ENCODE peak calls at places on chromosomes 16 and 17, in eight cellular contexts. C, M, X, F, E, Y, W and P are unnamed samples.

GRCh38 chr17:48718781-48719641 is 3.3 kb downstream of the PRAC1 start:
- DNase-seq in C (peak), M (no peak), W (no peak), X (no peak), F (no peak), Y (no peak), E (no peak), P (peak)

GRCh38 chr17:40355804-40356758 is 8.5 kb downstream of the GJD3 start:
- DNase-seq in C (no peak), F (no peak), X (no peak), M (no peak), Y (no peak), W (peak), E (no peak), P (no peak)

GRCh38 chr17:67421869-67422273 is 44.8 kb downstream of the PITPNC1 start:
- DNase-seq in X (no peak), E (peak), M (peak), Y (no peak), C (no peak), W (no peak), F (no peak), P (peak)

GRCh38 chr17:35003778-35004177 is 23.5 kb downstream of the LIG3 start:
- DNase-seq in X (no peak), W (no peak), M (no peak), E (no peak), Y (no peak), F (no peak), C (no peak), P (no peak)

GRCh38 chr16:82633964-82634600 is 7.3 kb downstream of the CDH13 start:
- DNase-seq in Y (no peak), M (no peak), C (no peak), W (no peak), X (no peak), F (no peak), E (no peak), P (no peak)

GRCh38 chr16:3861808-3862451 is 18.6 kb downstream of the CREBBP start:
- DNase-seq in F (no peak), Y (no peak), E (no peak), M (no peak), W (no peak), X (no peak), C (no peak), P (no peak)

GRCh38 chr17:46943511-46944393 is 20.8 kb downstream of the GOSR2 start:
- DNase-seq in C (peak), W (no peak), E (no peak), F (no peak), X (peak), M (no peak), Y (no peak), P (peak)

GRCh38 chr17:78058001-78058400 is 70.6 kb downstream of the TMC6 start:
- DNase-seq in Y (no peak), W (no peak), F (no peak), X (no peak), E (no peak), M (no peak), C (no peak), P (no peak)

GRCh38 chr17:57889892-57890856 is 40.3 kb upstream of the MRPS23 start:
- DNase-seq in E (no peak), X (no peak), F (no peak), C (no peak), Y (no peak), W (peak), M (peak), P (no peak)

GRCh38 chr17:36949461-36949927 is 740 bp downstream of the AATF start:
- DNase-seq in W (no peak), Y (no peak), X (no peak), E (no peak), M (no peak), C (no peak), F (no peak), P (peak)